ENCODE peak calls at places on chromosome 3, in four cellular contexts. One of them, this sample, is unnamed.

GRCh38 chr3:126113733-126114132 is 29.8 kb upstream of the SLC41A3 start:
- DNase-seq in posterior vena cava: peak; percentile 70
- DNase-seq in fibroblast of pulmonary artery: no peak
- DNase-seq in ACHN: peak; percentile 2
- DNase-seq in this sample: no peak

GRCh38 chr3:29171583-29171990 is 109.3 kb upstream of the RBMS3 start:
- DNase-seq in posterior vena cava: no peak
- DNase-seq in fibroblast of pulmonary artery: peak; percentile 57
- DNase-seq in ACHN: no peak
- DNase-seq in this sample: no peak

GRCh38 chr3:12235691-12236090 is 53.2 kb upstream of the PPARG start:
- DNase-seq in posterior vena cava: no peak
- DNase-seq in fibroblast of pulmonary artery: peak; percentile 48
- DNase-seq in ACHN: no peak
- DNase-seq in this sample: no peak

GRCh38 chr3:184145120-184145524 is 10.0 kb downstream of the EIF2B5 start:
- DNase-seq in posterior vena cava: no peak
- DNase-seq in fibroblast of pulmonary artery: peak; percentile 74
- DNase-seq in ACHN: peak; percentile 70
- DNase-seq in this sample: peak; percentile 6

GRCh38 chr3:66426135-66426534 is 74.7 kb downstream of the LRIG1 start:
- DNase-seq in posterior vena cava: no peak
- DNase-seq in fibroblast of pulmonary artery: no peak
- DNase-seq in ACHN: no peak
- DNase-seq in this sample: no peak

GRCh38 chr3:12903000-12903800 is 61.8 kb upstream of the RPL32 start:
- DNase-seq in posterior vena cava: no peak
- DNase-seq in fibroblast of pulmonary artery: no peak
- DNase-seq in ACHN: no peak
- DNase-seq in this sample: no peak

GRCh38 chr3:127073931-127074820 is 91.3 kb downstream of the PLXNA1 start:
- DNase-seq in posterior vena cava: peak; percentile 47
- DNase-seq in fibroblast of pulmonary artery: peak; percentile 39
- DNase-seq in ACHN: no peak
- DNase-seq in this sample: no peak

GRCh38 chr3:31668258-31668657 is 135.5 kb downstream of the STT3B start:
- DNase-seq in posterior vena cava: no peak
- DNase-seq in fibroblast of pulmonary artery: no peak
- DNase-seq in ACHN: no peak
- DNase-seq in this sample: no peak

GRCh38 chr3:178950676-178951075 is 120.9 kb downstream of the ZMAT3 start:
- DNase-seq in posterior vena cava: no peak
- DNase-seq in fibroblast of pulmonary artery: peak; percentile 27
- DNase-seq in ACHN: no peak
- DNase-seq in this sample: no peak

This sample was measured in amygdala.